ENCODE peak calls at places on chromosome 4, in seven cellular contexts. S is stomach; L is IMR-90; T is spleen; C is CD4-positive, CD25-positive, alpha-beta regulatory T cell; Z is mesendoderm; W is aorta. N is an unnamed sample. For H3K4me1, the result is how much of the 10 kb centered on the place peaks cover.

GRCh38 chr4:83387922-83388676 is 53.5 kb upstream of the HPSE start:
- DNase-seq in S (no peak), L (no peak), T (no peak), C (peak), Z (peak), W (no peak), N (peak)

GRCh38 chr4:113603926-113604325 is 157.6 kb downstream of the CAMK2D start:
- DNase-seq in S (no peak), L (peak), T (no peak), C (no peak), Z (no peak), W (no peak), N (no peak)

GRCh38 chr4:72564184-72564583 is 4.8 kb downstream of the ADAMTS3 start:
- DNase-seq in S (no peak), L (peak), T (no peak), C (no peak), Z (no peak), W (no peak), N (no peak)

GRCh38 chr4:109389367-109390118 is 44.1 kb upstream of the SEC24B start:
- DNase-seq in S (no peak), L (no peak), T (no peak), C (no peak), Z (peak), W (no peak), N (no peak)

GRCh38 chr4:118034061-118034785 is at the start of gene NDST3:
- DNase-seq in S (peak), L (peak), T (peak), C (peak), Z (peak), W (peak), N (no peak)

GRCh38 chr4:52844596-52844995 is 17.5 kb upstream of the RASL11B start:
- DNase-seq in S (no peak), L (no peak), T (no peak), C (no peak), Z (no peak), W (no peak), N (no peak)

GRCh38 chr4:80091688-80092087 is 18.7 kb upstream of the ANTXR2 start:
- DNase-seq in S (no peak), L (no peak), T (no peak), C (no peak), Z (no peak), W (no peak), N (no peak)

GRCh38 chr4:135050086-135050717 is 848.6 kb upstream of the PABPC4L start:
- DNase-seq in S (no peak), L (no peak), T (no peak), C (no peak), Z (no peak), W (no peak), N (no peak)

GRCh38 chr4:47915378-47915777 is 995 bp upstream of the NFXL1 start:
- DNase-seq in S (no peak), L (no peak), T (no peak), C (no peak), Z (no peak), W (no peak), N (no peak)

GRCh38 chr4:115042496-115042895 is 70.9 kb downstream of the NDST4 start:
- DNase-seq in S (no peak), L (no peak), T (no peak), C (no peak), Z (peak), W (no peak), N (no peak)

GRCh38 chr4:4394644-4395043 is 7.7 kb downstream of the NSG1 start:
- DNase-seq in S (no peak), L (peak), T (no peak), C (no peak), Z (no peak), W (peak), N (no peak)

GRCh38 chr4:43757147-43757546 is 691.5 kb downstream of the KCTD8 start:
- DNase-seq in S (peak), L (no peak), T (no peak), C (no peak), Z (peak), W (no peak), N (no peak)

GRCh38 chr4:143609492-143609891 is 91.0 kb downstream of the FREM3 start:
- DNase-seq in S (no peak), L (no peak), T (no peak), C (no peak), Z (no peak), W (no peak), N (no peak)

GRCh38 chr4:1291996-1292702 is 2.5 kb downstream of the MAEA start:
- DNase-seq in S (peak), L (no peak), T (peak), C (no peak), Z (no peak), W (peak), N (no peak)

GRCh38 chr4:1289232-1290164 is at the start of gene MAEA:
- DNase-seq in S (peak), L (peak), T (peak), C (peak), Z (peak), W (peak), N (peak)

GRCh38 chr4:1290165-1290977 is 680 bp downstream of the MAEA start:
- DNase-seq in S (peak), L (peak), T (peak), C (peak), Z (peak), W (no peak), N (peak)

GRCh38 chr4:1288786-1289185 is 905 bp upstream of the MAEA start:
- DNase-seq in S (no peak), L (no peak), T (no peak), C (no peak), Z (no peak), W (no peak), N (no peak)

DNA sequence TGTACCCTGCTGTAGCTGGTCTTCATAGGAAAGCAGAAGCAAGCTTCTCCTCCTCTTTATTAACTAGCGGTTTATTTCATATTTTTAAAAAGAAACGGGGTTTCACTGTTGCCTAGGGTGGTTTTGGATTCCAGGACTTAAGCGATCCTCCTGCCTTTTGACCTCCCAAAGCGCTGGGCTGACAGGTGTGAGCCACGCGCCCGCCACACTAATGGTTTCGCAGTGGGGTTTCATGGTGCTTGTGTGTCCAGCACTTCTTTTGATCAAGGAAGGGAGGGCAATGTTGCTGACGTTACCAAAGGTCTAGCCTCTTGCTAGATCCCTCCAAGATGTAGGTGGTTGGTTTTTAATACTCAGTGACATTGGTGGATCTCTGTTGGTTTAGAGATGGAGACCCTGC is 1.4 kb downstream of the MAEA start:
- DNase-seq in S (peak), L (no peak), T (peak), C (no peak), Z (no peak), W (no peak), N (no peak)
- H3K4me3 ChIP-seq in S (peak), L (peak), T (peak), C (peak), Z (peak), W (no peak), N (peak)

DNA sequence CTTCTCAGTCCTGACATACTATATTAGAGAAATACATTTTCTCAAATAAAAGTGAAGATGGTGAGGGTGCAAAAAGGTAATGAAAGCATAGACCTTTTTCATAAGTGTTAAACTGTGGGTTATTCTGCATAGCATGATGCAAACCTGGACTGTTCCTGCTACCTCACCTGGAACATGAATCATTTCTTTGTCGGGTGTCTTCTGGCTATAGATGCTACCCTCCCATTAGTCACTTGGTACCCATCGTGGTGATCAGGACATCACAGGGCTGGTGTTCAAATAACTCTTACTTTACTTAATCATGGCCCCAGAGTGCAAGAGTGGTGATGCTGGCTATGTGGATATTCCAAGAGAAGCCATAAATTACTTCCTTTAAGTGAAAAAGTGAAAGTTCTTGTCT is 264.7 kb upstream of the AGA start:
- DNase-seq in S (no peak), L (no peak), T (no peak), C (no peak), Z (no peak), W (no peak), N (no peak)
- H3K4me1 ChIP-seq in S (under half), L (under half), T (under half), C (under half), Z (under half), W (under half), N (under half)

GRCh38 chr4:107391630-107392028 is 328.4 kb downstream of the PAPSS1 start:
- DNase-seq in S (no peak), L (no peak), T (no peak), C (no peak), Z (no peak), W (no peak), N (no peak)
- H3K27ac ChIP-seq in S (no peak), L (no peak), T (no peak), C (no peak), Z (no peak), W (no peak), N (no peak)

GRCh38 chr4:153679476-153679875 is 4.6 kb upstream of the TLR2 start:
- DNase-seq in S (no peak), L (no peak), T (peak), C (no peak), Z (no peak), W (no peak), N (no peak)

GRCh38 chr4:153683763-153684181 is 308 bp upstream of the TLR2 start:
- DNase-seq in S (no peak), L (no peak), T (no peak), C (no peak), Z (peak), W (no peak), N (no peak)

GRCh38 chr4:153684182-153685073 is at the start of gene TLR2:
- DNase-seq in S (peak), L (no peak), T (peak), C (peak), Z (peak), W (peak), N (peak)
- H3K4me3 ChIP-seq in S (peak), L (peak), T (peak), C (peak), Z (peak), W (peak), N (no peak)

DNA sequence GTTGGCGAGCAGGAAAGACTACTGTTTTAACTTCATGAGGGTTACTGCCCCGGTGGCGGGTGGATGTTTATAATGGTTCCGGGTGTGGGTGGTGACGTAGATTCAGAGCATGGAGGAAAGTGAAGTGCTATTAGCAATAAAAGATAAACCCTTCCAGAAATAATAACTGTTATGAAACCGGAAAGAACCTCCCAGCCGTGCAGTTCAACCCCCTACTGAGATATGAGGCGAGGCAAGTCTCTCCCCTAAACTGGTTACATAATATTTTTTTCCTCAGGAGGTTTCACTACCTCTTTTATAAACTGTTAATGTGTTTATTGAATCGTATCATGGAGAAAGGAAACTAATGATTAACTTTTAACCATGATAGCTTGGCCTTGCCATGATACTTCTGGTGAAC is 33.9 kb upstream of the STIM2 start:
- DNase-seq in S (peak), L (peak), T (no peak), C (peak), Z (no peak), W (no peak), N (no peak)
- H3K4me1 ChIP-seq in S (under half), L (under half), T (under half), C (under half), Z (under half), W (under half), N (under half)

DNA sequence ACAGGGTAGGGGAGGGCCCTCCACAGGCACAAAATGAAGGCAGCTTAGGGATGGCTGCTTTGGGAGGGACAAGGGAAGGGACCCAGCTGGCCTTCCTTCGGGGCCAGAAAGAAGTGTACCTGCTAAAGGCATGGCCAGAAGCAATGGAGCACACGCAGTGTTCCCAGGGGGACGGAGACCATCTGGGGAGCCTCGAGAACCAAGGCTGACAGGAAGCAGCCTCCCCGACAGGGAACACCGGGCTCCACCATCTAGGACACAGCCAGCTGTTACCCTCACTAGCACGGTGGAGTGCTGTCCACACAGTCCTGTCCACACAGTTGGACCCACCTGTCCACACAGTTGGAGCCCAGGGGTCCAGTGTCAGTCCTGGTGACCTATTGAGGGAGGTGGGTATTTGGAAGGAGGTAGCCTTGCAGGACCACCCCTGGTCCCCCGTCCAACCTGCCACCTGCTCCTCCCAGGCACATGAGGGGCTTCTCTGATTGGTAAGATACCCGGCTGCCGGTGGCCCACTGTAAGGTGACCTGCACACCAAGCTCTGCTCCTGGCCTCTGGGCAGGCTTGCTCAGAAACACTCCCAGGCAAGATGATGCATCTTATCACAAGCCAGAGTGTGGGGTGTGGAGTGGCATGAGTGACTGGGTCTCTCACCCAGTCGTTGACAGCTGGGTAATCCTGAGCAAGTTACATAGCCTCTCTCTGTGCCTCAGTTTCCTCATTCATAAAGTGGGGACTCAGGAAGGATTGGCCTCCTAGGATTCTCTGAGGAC is 20.5 kb upstream of the AFAP1 start:
- DNase-seq in S (no peak), L (no peak), T (no peak), C (no peak), Z (no peak), W (no peak), N (no peak)
- H3K27ac ChIP-seq in S (no peak), L (peak), T (no peak), C (no peak), Z (no peak), W (peak), N (no peak)

GRCh38 chr4:129342820-129343219 is 246.9 kb downstream of the C4orf33 start:
- DNase-seq in S (no peak), L (peak), T (no peak), C (no peak), Z (no peak), W (no peak), N (no peak)
- H3K4me3 ChIP-seq in S (no peak), L (peak), T (peak), C (no peak), Z (no peak), W (no peak), N (no peak)